ENCODE peak calls at places on chromosomes 1 and 21, in five cellular contexts. One of them, this sample, is unnamed.

GRCh38 chr1:197924516-197925123 is 7.4 kb downstream of the LHX9 start:
- DNase-seq in WTC11: no peak
- DNase-seq in K562: peak
- DNase-seq in H1: no peak
- DNase-seq in HepG2: peak
- DNase-seq in this sample: no peak

GRCh38 chr1:105137543-105138444 is 1388.1 kb downstream of the AMY1C start:
- DNase-seq in WTC11: peak
- DNase-seq in K562: peak
- DNase-seq in H1: peak
- DNase-seq in HepG2: peak
- DNase-seq in this sample: no peak

GRCh38 chr1:227943354-227943753 is 4.4 kb downstream of the WNT9A start:
- DNase-seq in WTC11: no peak
- DNase-seq in K562: no peak
- DNase-seq in H1: no peak
- DNase-seq in HepG2: no peak
- DNase-seq in this sample: no peak

GRCh38 chr21:42629856-42630410 is 23.5 kb upstream of the PDE9A start:
- DNase-seq in WTC11: no peak
- DNase-seq in K562: no peak
- DNase-seq in H1: no peak
- DNase-seq in HepG2: no peak
- DNase-seq in this sample: no peak

GRCh38 chr1:54381524-54381923 is 24.7 kb downstream of the SSBP3 start:
- DNase-seq in WTC11: no peak
- DNase-seq in K562: no peak
- DNase-seq in H1: no peak
- DNase-seq in HepG2: no peak
- DNase-seq in this sample: no peak

GRCh38 chr1:116919802-116920201 is 10.1 kb downstream of the PTGFRN start:
- DNase-seq in WTC11: no peak
- DNase-seq in K562: peak
- DNase-seq in H1: no peak
- DNase-seq in HepG2: peak
- DNase-seq in this sample: no peak

GRCh38 chr1:209012443-209013196 is 570.9 kb upstream of the CAMK1G start:
- DNase-seq in WTC11: no peak
- DNase-seq in K562: no peak
- DNase-seq in H1: no peak
- DNase-seq in HepG2: no peak
- DNase-seq in this sample: no peak

GRCh38 chr1:116916533-116917460 is 7.1 kb downstream of the PTGFRN start:
- DNase-seq in WTC11: no peak
- DNase-seq in K562: no peak
- DNase-seq in H1: no peak
- DNase-seq in HepG2: peak
- DNase-seq in this sample: no peak

GRCh38 chr1:17441265-17441992 is 2.0 kb upstream of the RCC2 start:
- DNase-seq in WTC11: no peak
- DNase-seq in K562: no peak
- DNase-seq in H1: no peak
- DNase-seq in HepG2: no peak
- DNase-seq in this sample: no peak

GRCh38 chr1:36366091-36366661 is 19.5 kb downstream of the STK40 start:
- DNase-seq in WTC11: peak
- DNase-seq in K562: no peak
- DNase-seq in H1: no peak
- DNase-seq in HepG2: no peak
- DNase-seq in this sample: no peak

GRCh38 chr1:79737193-79737592 is 730.7 kb upstream of the ADGRL4 start:
- DNase-seq in WTC11: no peak
- DNase-seq in K562: no peak
- DNase-seq in H1: no peak
- DNase-seq in HepG2: no peak
- DNase-seq in this sample: no peak

GRCh38 chr1:155892801-155893200 is 18.3 kb downstream of the RIT1 start:
- DNase-seq in WTC11: no peak
- DNase-seq in K562: no peak
- DNase-seq in H1: no peak
- DNase-seq in HepG2: no peak
- DNase-seq in this sample: no peak

GRCh38 chr1:27795601-27796000 is 22.6 kb downstream of the STX12 start:
- DNase-seq in WTC11: no peak
- DNase-seq in K562: no peak
- DNase-seq in H1: no peak
- DNase-seq in HepG2: no peak
- DNase-seq in this sample: no peak

GRCh38 chr1:27784664-27785063 is 11.6 kb downstream of the STX12 start:
- DNase-seq in WTC11: no peak
- DNase-seq in K562: no peak
- DNase-seq in H1: no peak
- DNase-seq in HepG2: no peak
- DNase-seq in this sample: no peak

GRCh38 chr1:27785763-27786162 is 12.7 kb downstream of the STX12 start:
- DNase-seq in WTC11: no peak
- DNase-seq in K562: no peak
- DNase-seq in H1: no peak
- DNase-seq in HepG2: no peak
- DNase-seq in this sample: no peak

GRCh38 chr1:27787895-27788294 is 14.9 kb downstream of the STX12 start:
- DNase-seq in WTC11: no peak
- DNase-seq in K562: no peak
- DNase-seq in H1: no peak
- DNase-seq in HepG2: no peak
- DNase-seq in this sample: no peak

DNA sequence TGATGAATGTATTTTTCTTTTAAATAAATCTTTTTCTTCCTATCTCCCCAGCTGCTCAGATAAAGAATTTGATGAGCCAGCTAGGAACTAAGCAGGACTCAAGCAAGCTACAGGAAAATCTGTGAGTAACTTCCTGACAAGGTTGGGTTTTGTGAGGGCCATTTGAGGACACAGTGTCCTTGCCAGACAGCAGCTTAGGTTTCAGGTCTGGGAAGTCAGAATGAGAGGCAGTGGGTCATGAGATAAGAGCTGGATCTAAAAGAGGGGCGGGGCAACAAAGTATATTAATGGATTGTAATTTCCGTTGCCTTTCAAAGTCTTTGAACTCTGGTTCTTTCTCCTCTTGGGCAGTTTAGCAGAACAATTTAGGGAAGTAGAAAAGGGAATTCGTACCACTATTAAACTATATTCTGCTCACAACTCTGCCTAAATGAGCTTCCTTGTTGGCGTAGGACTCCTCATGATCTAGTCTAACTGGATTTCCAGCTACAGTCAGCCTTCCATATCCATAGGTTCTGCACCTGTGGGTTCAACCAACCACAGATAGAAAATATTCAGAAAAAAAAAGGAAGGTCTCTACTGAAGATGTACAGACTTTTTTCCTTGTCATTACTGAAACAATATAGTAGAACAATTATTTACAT is 16.6 kb downstream of the STX12 start:
- DNase-seq in WTC11: no peak
- DNase-seq in K562: peak
- DNase-seq in H1: no peak
- DNase-seq in HepG2: no peak
- DNase-seq in this sample: no peak
- TF ChIP-seq ATF2 in WTC11: no peak
- TF ChIP-seq ATF2 in K562: no peak
- TF ChIP-seq ATF2 in H1: no peak
- TF ChIP-seq ATF2 in HepG2: no peak
- TF ChIP-seq ATF2 in this sample: no peak

DNA sequence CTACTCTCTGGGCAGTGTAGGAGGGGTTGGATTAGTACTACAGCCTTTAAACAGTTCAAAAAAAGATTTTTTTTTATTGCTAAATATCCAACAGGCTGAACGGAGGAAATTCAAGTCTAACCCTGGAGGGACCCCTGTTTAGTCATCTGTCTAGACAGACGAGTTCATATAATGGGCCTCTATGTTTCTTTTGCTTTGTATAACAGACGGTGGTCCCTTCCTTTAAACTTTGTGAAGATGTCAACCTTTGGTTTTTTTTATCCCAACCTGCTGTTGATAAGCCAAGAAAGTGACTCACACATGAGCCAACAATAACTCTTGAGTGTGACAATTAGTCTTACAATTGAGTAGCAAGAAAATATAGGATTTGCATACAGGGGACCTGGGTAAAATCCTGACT is 29.8 kb downstream of the TGFB2 start:
- DNase-seq in WTC11: no peak
- DNase-seq in K562: no peak
- DNase-seq in H1: no peak
- DNase-seq in HepG2: no peak
- DNase-seq in this sample: no peak
- TF ChIP-seq SP1 in WTC11: no peak
- TF ChIP-seq SP1 in K562: no peak
- TF ChIP-seq SP1 in H1: no peak
- TF ChIP-seq SP1 in HepG2: no peak
- TF ChIP-seq SP1 in this sample: no peak

GRCh38 chr1:99264201-99265021 is at the start of gene PLPPR4:
- DNase-seq in WTC11: peak
- DNase-seq in K562: peak
- DNase-seq in H1: peak
- DNase-seq in HepG2: no peak
- DNase-seq in this sample: no peak
- TF ChIP-seq ATF2 in WTC11: no peak
- TF ChIP-seq ATF2 in K562: no peak
- TF ChIP-seq ATF2 in H1: no peak
- TF ChIP-seq ATF2 in HepG2: no peak
- TF ChIP-seq ATF2 in this sample: no peak

DNA sequence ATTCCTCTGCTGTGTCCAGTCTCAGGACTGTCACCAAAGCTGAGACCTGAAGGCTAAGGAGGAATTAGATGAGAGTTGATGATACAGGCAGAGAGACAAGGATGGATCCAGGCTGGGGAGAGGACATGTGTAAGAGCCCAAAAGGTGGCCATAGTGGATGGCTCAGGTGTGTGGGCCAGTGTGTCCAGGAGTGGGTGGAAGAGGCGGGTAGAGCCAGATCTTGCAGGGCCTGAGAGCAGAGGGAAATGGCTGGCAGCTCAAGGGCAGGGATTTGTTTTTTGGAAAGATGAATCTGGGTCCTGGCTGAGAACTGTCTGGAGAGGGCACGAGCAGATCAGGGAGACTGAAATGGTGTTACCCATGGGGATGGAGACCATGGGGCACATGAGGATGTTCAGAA is 38.1 kb downstream of the AZIN2 start:
- DNase-seq in WTC11: no peak
- DNase-seq in K562: no peak
- DNase-seq in H1: no peak
- DNase-seq in HepG2: no peak
- DNase-seq in this sample: no peak
- TF ChIP-seq SP1 in WTC11: no peak
- TF ChIP-seq SP1 in K562: no peak
- TF ChIP-seq SP1 in H1: no peak
- TF ChIP-seq SP1 in HepG2: no peak
- TF ChIP-seq SP1 in this sample: no peak

This sample was measured in GM12878.